ENCODE peak calls at places on chromosome 4, in nine cellular contexts. K is HT1080; Y is uterus; J is thoracic aorta; L is MV-4-11; C is stimulated activated CD4-positive, alpha-beta T cell treated with anti-CD3 and anti-CD28 coated beads, Interleukin-15, amount 100 ng/mL, for 24 hours; O is cardiac muscle cell; W is ovary; A is left lung. V is an unnamed sample.

GRCh38 chr4:184534511-184535391 is 60.4 kb upstream of the IRF2 start:
- DNase-seq in K (peak), Y (no peak), J (no peak), L (peak), C (no peak), O (peak), W (no peak), A (no peak), V (peak)

GRCh38 chr4:119041951-119042560 is 93.6 kb upstream of the MYOZ2 start:
- DNase-seq in K (peak), Y (peak), J (no peak), L (peak), C (peak), O (peak), W (peak), A (no peak), V (peak)

GRCh38 chr4:184361443-184361842 is 112.9 kb downstream of the IRF2 start:
- DNase-seq in K (no peak), Y (no peak), J (no peak), L (no peak), C (no peak), O (peak), W (no peak), A (no peak), V (no peak)

GRCh38 chr4:80073362-80074008 is 456 bp upstream of the ANTXR2 start:
- DNase-seq in K (no peak), Y (no peak), J (no peak), L (peak), C (peak), O (no peak), W (no peak), A (no peak), V (peak)

GRCh38 chr4:118206627-118207026 is 146.2 kb downstream of the PRSS12 start:
- DNase-seq in K (no peak), Y (no peak), J (no peak), L (no peak), C (no peak), O (peak), W (no peak), A (no peak), V (no peak)

GRCh38 chr4:158782539-158783360 is 13.9 kb downstream of the FNIP2 start:
- DNase-seq in K (peak), Y (no peak), J (no peak), L (no peak), C (no peak), O (no peak), W (no peak), A (no peak), V (no peak)

GRCh38 chr4:153465583-153465921 is 608 bp upstream of the TMEM131L start:
- DNase-seq in K (peak), Y (peak), J (peak), L (peak), C (peak), O (peak), W (peak), A (peak), V (peak)

GRCh38 chr4:5361968-5362367 is 310.7 kb downstream of the STK32B start:
- DNase-seq in K (no peak), Y (no peak), J (no peak), L (no peak), C (no peak), O (peak), W (no peak), A (no peak), V (peak)

GRCh38 chr4:59091376-59092142 is 1981.4 kb upstream of the IGFBP7 start:
- DNase-seq in K (no peak), Y (peak), J (no peak), L (no peak), C (no peak), O (no peak), W (no peak), A (peak), V (no peak)

GRCh38 chr4:100738388-100739165 is 220.8 kb upstream of the EMCN start:
- DNase-seq in K (peak), Y (peak), J (peak), L (peak), C (no peak), O (peak), W (no peak), A (no peak), V (no peak)

GRCh38 chr4:1022739-1023066 is 11.3 kb downstream of the FGFRL1 start:
- DNase-seq in K (no peak), Y (no peak), J (no peak), L (no peak), C (no peak), O (no peak), W (no peak), A (no peak), V (no peak)

GRCh38 chr4:70591955-70592582 is at the start of gene AMBN:
- DNase-seq in K (no peak), Y (no peak), J (no peak), L (no peak), C (no peak), O (no peak), W (no peak), A (no peak), V (no peak)

GRCh38 chr4:107044170-107044569 is 8.1 kb upstream of the DKK2 start:
- DNase-seq in K (no peak), Y (no peak), J (no peak), L (no peak), C (no peak), O (no peak), W (no peak), A (no peak), V (no peak)

GRCh38 chr4:20603671-20604313 is 96.5 kb upstream of the PACRGL start:
- DNase-seq in K (peak), Y (no peak), J (no peak), L (no peak), C (no peak), O (peak), W (no peak), A (no peak), V (no peak)

GRCh38 chr4:155392486-155393184 is 15.9 kb upstream of the MAP9 start:
- DNase-seq in K (peak), Y (no peak), J (no peak), L (no peak), C (no peak), O (peak), W (no peak), A (no peak), V (no peak)

GRCh38 chr4:122458625-122459024 is 2.1 kb upstream of the IL2 start:
- DNase-seq in K (peak), Y (no peak), J (no peak), L (peak), C (peak), O (peak), W (no peak), A (no peak), V (peak)

GRCh38 chr4:40587826-40588225 is 41.8 kb downstream of the RBM47 start:
- DNase-seq in K (no peak), Y (no peak), J (no peak), L (peak), C (no peak), O (peak), W (no peak), A (no peak), V (no peak)

GRCh38 chr4:142366821-142367220 is 479.3 kb downstream of the INPP4B start:
- DNase-seq in K (no peak), Y (no peak), J (no peak), L (no peak), C (no peak), O (no peak), W (no peak), A (no peak), V (peak)

GRCh38 chr4:32840461-32841189 is 2120.5 kb downstream of the PCDH7 start:
- DNase-seq in K (no peak), Y (no peak), J (no peak), L (peak), C (no peak), O (no peak), W (no peak), A (no peak), V (no peak)

GRCh38 chr4:80171251-80171650 is 26.1 kb upstream of the PRDM8 start:
- DNase-seq in K (no peak), Y (no peak), J (no peak), L (no peak), C (peak), O (peak), W (no peak), A (no peak), V (no peak)

GRCh38 chr4:143356493-143356892 is 19.8 kb downstream of the GAB1 start:
- DNase-seq in K (no peak), Y (no peak), J (no peak), L (no peak), C (no peak), O (no peak), W (no peak), A (no peak), V (no peak)

GRCh38 chr4:13656569-13656988 is 29.1 kb upstream of the BOD1L1 start:
- DNase-seq in K (peak), Y (peak), J (peak), L (peak), C (peak), O (peak), W (peak), A (peak), V (peak)

GRCh38 chr4:79049840-79050520 is 110.7 kb upstream of the PAQR3 start:
- DNase-seq in K (no peak), Y (no peak), J (no peak), L (no peak), C (no peak), O (no peak), W (no peak), A (peak), V (no peak)

GRCh38 chr4:30268370-30268769 is 451.8 kb upstream of the PCDH7 start:
- DNase-seq in K (no peak), Y (no peak), J (no peak), L (no peak), C (no peak), O (no peak), W (no peak), A (no peak), V (no peak)

GRCh38 chr4:37641886-37642849 is 44.0 kb downstream of the RELL1 start:
- DNase-seq in K (no peak), Y (no peak), J (no peak), L (peak), C (no peak), O (no peak), W (no peak), A (no peak), V (no peak)

GRCh38 chr4:148831945-148832344 is 389.7 kb upstream of the NR3C2 start:
- DNase-seq in K (peak), Y (no peak), J (no peak), L (no peak), C (no peak), O (peak), W (no peak), A (no peak), V (no peak)

GRCh38 chr4:141851246-141851891 is 215.0 kb downstream of the IL15 start:
- DNase-seq in K (no peak), Y (no peak), J (no peak), L (no peak), C (no peak), O (peak), W (no peak), A (peak), V (no peak)

GRCh38 chr4:113607998-113608397 is 153.5 kb downstream of the CAMK2D start:
- DNase-seq in K (no peak), Y (no peak), J (no peak), L (peak), C (no peak), O (no peak), W (no peak), A (no peak), V (no peak)

GRCh38 chr4:97984545-97985131 is 158.6 kb downstream of the STPG2 start:
- DNase-seq in K (no peak), Y (no peak), J (no peak), L (no peak), C (peak), O (no peak), W (no peak), A (no peak), V (no peak)

GRCh38 chr4:19987746-19988145 is 264.0 kb upstream of the SLIT2 start:
- DNase-seq in K (peak), Y (no peak), J (no peak), L (no peak), C (no peak), O (peak), W (no peak), A (no peak), V (no peak)